ENCODE peak calls at places on chromosome 6, in five cellular contexts. V, G, A, S and B are unnamed samples.

GRCh38 chr6:45655630-45656422 is 278.1 kb upstream of the SUPT3H start:
- DNase-seq in V (peak), G (peak), A (peak), S (no peak), B (no peak)

GRCh38 chr6:138004423-138005287 is 102.6 kb downstream of the PERP start:
- DNase-seq in V (peak), G (peak), A (peak), S (peak), B (peak)

GRCh38 chr6:44851176-44851575 is 463.7 kb downstream of the CDC5L start:
- DNase-seq in V (peak), G (no peak), A (peak), S (no peak), B (no peak)

GRCh38 chr6:166540631-166541331 is 45.7 kb downstream of the RAMACL start:
- DNase-seq in V (peak), G (no peak), A (no peak), S (no peak), B (peak)

GRCh38 chr6:151679081-151679480 is 128.4 kb upstream of the ESR1 start:
- DNase-seq in V (peak), G (peak), A (peak), S (no peak), B (no peak)

GRCh38 chr6:111080713-111081112 is 6.6 kb upstream of the SLC16A10 start:
- DNase-seq in V (peak), G (no peak), A (no peak), S (no peak), B (no peak)

GRCh38 chr6:168318579-168319278 is 848 bp downstream of the DACT2 start:
- DNase-seq in V (no peak), G (no peak), A (no peak), S (no peak), B (no peak)

GRCh38 chr6:30025197-30025596 is 35.9 kb upstream of the POLR1H start:
- DNase-seq in V (no peak), G (no peak), A (no peak), S (no peak), B (no peak)

GRCh38 chr6:119636060-119636459 is 286.5 kb upstream of the MAN1A1 start:
- DNase-seq in V (no peak), G (no peak), A (no peak), S (no peak), B (no peak)

GRCh38 chr6:149202100-149202499 is 115.4 kb upstream of the TAB2 start:
- DNase-seq in V (no peak), G (no peak), A (no peak), S (no peak), B (no peak)

GRCh38 chr6:29958916-29959315 is 16.6 kb downstream of the HLA-A start:
- DNase-seq in V (no peak), G (no peak), A (no peak), S (no peak), B (no peak)

GRCh38 chr6:32108727-32109113 is 418 bp downstream of the TNXB start:
- DNase-seq in V (no peak), G (no peak), A (no peak), S (no peak), B (no peak)

GRCh38 chr6:32108094-32108627 is 977 bp downstream of the TNXB start:
- DNase-seq in V (no peak), G (no peak), A (no peak), S (no peak), B (no peak)

GRCh38 chr6:32110632-32111031 is 1.5 kb upstream of the TNXB start:
- DNase-seq in V (no peak), G (no peak), A (no peak), S (no peak), B (no peak)

GRCh38 chr6:32109765-32110160 is 625 bp upstream of the TNXB start:
- DNase-seq in V (no peak), G (no peak), A (no peak), S (no peak), B (no peak)

DNA sequence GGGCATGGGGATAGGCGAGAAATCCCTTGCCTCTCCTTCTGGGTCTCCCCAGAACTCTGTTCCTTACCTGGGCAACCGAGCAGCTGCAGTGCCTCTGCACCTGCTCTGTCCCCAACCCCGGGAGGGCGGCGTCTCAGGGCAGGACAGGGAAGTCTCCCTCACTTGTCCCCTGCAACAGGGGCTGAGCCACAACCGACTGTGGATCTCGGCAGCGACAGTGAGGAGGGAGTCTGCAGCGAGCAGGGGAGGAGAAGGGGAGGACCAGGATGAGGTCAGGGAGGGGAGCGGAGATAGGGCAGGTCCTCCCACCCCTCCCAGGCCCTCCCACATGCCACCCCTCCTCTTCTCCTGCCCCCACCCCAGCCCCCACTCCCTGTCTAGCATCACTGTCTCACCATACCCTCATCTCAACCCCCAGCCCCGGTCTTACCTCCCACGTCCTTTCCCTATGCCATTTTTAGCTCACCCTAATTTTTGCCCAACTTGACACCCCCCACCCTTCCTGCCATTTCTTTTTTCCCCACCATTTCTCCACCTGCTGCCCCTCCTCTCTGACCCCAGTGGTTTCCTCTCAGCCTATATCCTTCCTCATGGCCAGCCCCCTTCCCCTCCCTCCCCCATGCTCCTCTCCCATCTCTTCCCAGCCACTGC is at the start of gene TNXB:
- DNase-seq in V (no peak), G (no peak), A (no peak), S (no peak), B (no peak)
- H3K4me3 ChIP-seq in V (peak), G (no peak), A (no peak), S (no peak), B (no peak)

GRCh38 chr6:23349521-23350147 is 776.4 kb upstream of the NRSN1 start:
- DNase-seq in V (peak), G (peak), A (peak), S (no peak), B (no peak)
- TF ChIP-seq CTCF in V (no peak), G (no peak), A (no peak), S (no peak), B (no peak)

GRCh38 chr6:128422200-128422599 is 98.2 kb downstream of the PTPRK start:
- DNase-seq in V (no peak), G (no peak), A (no peak), S (no peak), B (no peak)
- H3K4me3 ChIP-seq in V (no peak), G (no peak), A (no peak), S (no peak), B (no peak)

GRCh38 chr6:40946738-40947301 is 92.2 kb downstream of the UNC5CL start:
- DNase-seq in V (no peak), G (no peak), A (no peak), S (no peak), B (no peak)
- TF ChIP-seq CTCF in V (no peak), G (no peak), A (no peak), S (no peak), B (no peak)

DNA sequence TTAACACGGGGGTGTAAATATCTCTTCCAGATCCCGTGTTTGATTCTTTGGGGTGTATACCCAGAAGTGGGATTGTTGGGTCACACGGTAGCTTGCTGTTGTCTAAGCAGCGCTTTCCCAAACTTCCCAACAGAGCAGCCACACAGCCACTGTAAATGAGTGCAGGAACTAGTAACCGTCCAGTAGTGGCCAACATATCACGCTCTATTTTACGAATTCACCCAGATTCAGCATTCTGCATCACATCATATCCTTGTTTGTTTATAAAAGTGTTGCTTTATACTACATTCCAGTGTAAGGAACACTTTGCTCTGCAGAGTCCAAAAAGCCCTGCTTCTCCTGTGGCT is 216.1 kb upstream of the ECI2 start:
- DNase-seq in V (no peak), G (no peak), A (no peak), S (no peak), B (no peak)
- H3K4me3 ChIP-seq in V (no peak), G (peak), A (no peak), S (no peak), B (no peak)

GRCh38 chr6:6678185-6678671 is 89.7 kb downstream of the LY86 start:
- DNase-seq in V (peak), G (peak), A (peak), S (no peak), B (no peak)

GRCh38 chr6:6676910-6677441 is 88.5 kb downstream of the LY86 start:
- DNase-seq in V (peak), G (peak), A (peak), S (peak), B (peak)

GRCh38 chr6:6679633-6680032 is 91.1 kb downstream of the LY86 start:
- DNase-seq in V (no peak), G (no peak), A (no peak), S (no peak), B (no peak)

GRCh38 chr6:6678811-6679210 is 90.3 kb downstream of the LY86 start:
- DNase-seq in V (no peak), G (no peak), A (no peak), S (no peak), B (no peak)

DNA sequence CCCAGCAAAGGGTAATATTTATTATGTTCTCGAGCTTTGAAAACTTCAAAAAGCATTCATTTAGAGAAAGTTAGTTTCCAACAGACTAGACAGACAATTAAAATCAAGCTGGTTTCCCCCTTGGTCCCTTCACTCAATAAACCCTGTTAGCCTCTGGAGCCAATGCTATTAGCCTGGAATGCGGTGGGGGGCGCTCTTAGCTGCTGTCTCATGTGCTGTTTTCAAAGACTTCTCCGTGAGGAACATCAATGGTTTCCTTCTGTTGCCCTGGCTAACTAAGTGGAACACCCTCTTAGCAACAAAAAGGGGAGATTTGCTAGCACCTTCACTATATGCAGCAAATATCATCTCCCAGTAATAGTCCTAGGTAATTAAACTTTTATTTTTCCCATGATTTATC is 86.4 kb downstream of the LY86 start:
- DNase-seq in V (no peak), G (no peak), A (no peak), S (peak), B (no peak)
- TF ChIP-seq CTCF in V (peak), G (peak), A (peak), S (peak), B (peak)

GRCh38 chr6:113969888-113970807 is 800 bp downstream of the HDAC2 start:
- DNase-seq in V (peak), G (no peak), A (peak), S (peak), B (peak)

GRCh38 chr6:113968472-113968871 is 2.5 kb downstream of the HDAC2 start:
- DNase-seq in V (no peak), G (no peak), A (no peak), S (no peak), B (no peak)

GRCh38 chr6:113970808-113971676 is at the start of gene HDAC2:
- DNase-seq in V (peak), G (peak), A (peak), S (peak), B (peak)

GRCh38 chr6:113967777-113968176 is 3.2 kb downstream of the HDAC2 start:
- DNase-seq in V (no peak), G (no peak), A (no peak), S (no peak), B (no peak)

DNA sequence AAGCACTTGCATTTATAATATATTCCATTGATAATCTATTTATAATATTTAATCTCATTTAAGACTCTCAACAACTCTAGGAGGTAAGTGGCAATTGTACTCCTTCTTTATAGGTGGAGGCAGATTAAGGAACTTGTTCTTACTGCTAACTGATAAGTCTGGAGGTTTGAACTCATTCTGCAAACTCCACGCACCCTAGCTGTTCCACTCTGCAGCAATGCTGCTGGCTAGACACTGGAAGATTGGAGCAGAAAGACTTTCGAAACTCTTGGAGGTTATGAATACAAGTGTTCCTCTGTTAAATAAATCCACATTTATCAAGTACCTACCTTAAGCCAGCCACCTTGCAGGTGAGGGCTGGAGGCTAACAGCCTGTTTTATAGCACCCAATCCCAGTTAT is 838 bp upstream of the HDAC2 start:
- DNase-seq in V (no peak), G (no peak), A (peak), S (peak), B (peak)
- H3K4me3 ChIP-seq in V (peak), G (peak), A (peak), S (no peak), B (peak)

DNA sequence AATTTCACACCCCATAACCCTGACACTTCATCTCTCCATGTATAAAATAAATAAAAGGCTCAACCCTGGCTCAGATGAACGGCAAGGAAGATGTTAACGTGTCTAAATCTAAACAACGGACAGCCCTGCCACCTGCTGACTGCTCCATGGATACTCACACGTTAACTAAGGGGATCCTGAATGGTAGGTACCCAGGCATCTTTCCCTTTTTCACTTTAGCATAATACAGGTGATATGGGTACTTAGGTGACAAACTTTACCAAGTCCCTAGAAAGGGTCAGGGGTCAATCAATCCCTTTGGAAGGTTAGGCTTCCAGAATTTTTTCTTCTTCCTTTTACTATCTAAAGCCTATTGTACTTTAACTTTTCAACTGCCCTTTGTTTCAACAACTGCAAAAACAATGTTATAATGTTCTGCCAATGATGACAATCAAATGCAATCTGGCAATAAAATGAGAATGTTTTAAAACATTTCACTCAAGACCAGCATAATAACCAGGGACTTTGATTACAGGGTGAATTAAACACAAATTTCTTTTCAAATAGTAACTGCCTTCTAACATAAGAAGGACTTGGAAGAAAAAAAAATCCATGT is 52.4 kb upstream of the IPCEF1 start:
- DNase-seq in V (peak), G (peak), A (peak), S (peak), B (peak)
- TF ChIP-seq CTCF in V (peak), G (peak), A (peak), S (peak), B (no peak)

GRCh38 chr6:135851442-135852271 is at the start of gene PDE7B:
- DNase-seq in V (peak), G (peak), A (peak), S (peak), B (peak)
- H3K4me3 ChIP-seq in V (peak), G (peak), A (peak), S (no peak), B (no peak)